ENCODE peak calls at places on chromosomes 6 and 20, in six cellular contexts. G, D, Y, X, C and B are unnamed samples. For H3K9me3, the result is how much of the 10 kb centered on the place peaks cover.

GRCh38 chr6:109397020-109397419 is 14.8 kb upstream of the CD164 start:
- DNase-seq in G (peak), D (no peak), Y (no peak), X (no peak), C (no peak), B (no peak)

GRCh38 chr20:22568872-22569344 is 15.5 kb downstream of the FOXA2 start:
- DNase-seq in G (no peak), D (no peak), Y (no peak), X (no peak), C (no peak), B (no peak)

GRCh38 chr20:36491901-36492617 is 49.3 kb upstream of the MYL9 start:
- DNase-seq in G (no peak), D (peak), Y (no peak), X (peak), C (no peak), B (peak)

GRCh38 chr6:56891754-56892153 is 63.2 kb upstream of the BEND6 start:
- DNase-seq in G (peak), D (no peak), Y (no peak), X (no peak), C (no peak), B (no peak)

GRCh38 chr6:5339757-5340156 is 78.4 kb downstream of the FARS2 start:
- DNase-seq in G (no peak), D (no peak), Y (no peak), X (no peak), C (no peak), B (no peak)

GRCh38 chr6:127762284-127762683 is 138.6 kb downstream of the THEMIS start:
- DNase-seq in G (no peak), D (no peak), Y (no peak), X (no peak), C (no peak), B (no peak)

GRCh38 chr6:31239854-31240253 is 32.0 kb downstream of the HLA-C start:
- DNase-seq in G (no peak), D (no peak), Y (no peak), X (no peak), C (no peak), B (no peak)

GRCh38 chr6:112253842-112254816 is at the start of gene LAMA4:
- DNase-seq in G (peak), D (no peak), Y (no peak), X (no peak), C (peak), B (no peak)

GRCh38 chr20:33992145-33992922 is 1.4 kb upstream of the RALY start:
- DNase-seq in G (peak), D (no peak), Y (no peak), X (no peak), C (no peak), B (no peak)

GRCh38 chr20:50038574-50038991 is 55.8 kb downstream of the SNAI1 start:
- DNase-seq in G (no peak), D (no peak), Y (no peak), X (no peak), C (no peak), B (no peak)

GRCh38 chr6:71324179-71324791 is 35.7 kb downstream of the OGFRL1 start:
- DNase-seq in G (no peak), D (no peak), Y (no peak), X (no peak), C (no peak), B (no peak)

GRCh38 chr6:133553652-133554051 is 312.5 kb downstream of the EYA4 start:
- DNase-seq in G (peak), D (peak), Y (peak), X (peak), C (peak), B (no peak)

GRCh38 chr6:6752129-6752528 is 163.6 kb downstream of the LY86 start:
- DNase-seq in G (peak), D (no peak), Y (no peak), X (no peak), C (no peak), B (no peak)

GRCh38 chr6:119566546-119567263 is 217.1 kb upstream of the MAN1A1 start:
- DNase-seq in G (no peak), D (no peak), Y (no peak), X (no peak), C (peak), B (no peak)

GRCh38 chr6:156599977-156600647 is 177.1 kb upstream of the ARID1B start:
- DNase-seq in G (no peak), D (no peak), Y (no peak), X (no peak), C (peak), B (no peak)

GRCh38 chr6:18746727-18747126 is 359.6 kb downstream of the RNF144B start:
- DNase-seq in G (no peak), D (no peak), Y (no peak), X (no peak), C (no peak), B (no peak)

GRCh38 chr20:7523288-7523687 is 417.0 kb downstream of the HAO1 start:
- DNase-seq in G (no peak), D (no peak), Y (no peak), X (no peak), C (no peak), B (no peak)

GRCh38 chr6:45148278-45148677 is 179.9 kb upstream of the RUNX2 start:
- DNase-seq in G (peak), D (no peak), Y (no peak), X (no peak), C (no peak), B (no peak)

GRCh38 chr20:3808141-3808479 is 12.0 kb downstream of the CDC25B start:
- DNase-seq in G (peak), D (no peak), Y (no peak), X (no peak), C (peak), B (no peak)

GRCh38 chr20:45685896-45686295 is 15.9 kb upstream of the WFDC11 start:
- DNase-seq in G (no peak), D (no peak), Y (peak), X (no peak), C (peak), B (no peak)

GRCh38 chr6:129281173-129281796 is 398.3 kb downstream of the LAMA2 start:
- DNase-seq in G (no peak), D (no peak), Y (no peak), X (no peak), C (no peak), B (no peak)

GRCh38 chr20:34143951-34144350 is 31.9 kb upstream of the EIF2S2 start:
- DNase-seq in G (peak), D (no peak), Y (no peak), X (no peak), C (no peak), B (no peak)

GRCh38 chr6:156407334-156407733 is 369.8 kb upstream of the ARID1B start:
- DNase-seq in G (no peak), D (no peak), Y (no peak), X (no peak), C (no peak), B (no peak)

GRCh38 chr6:41370488-41371111 is 35.2 kb downstream of the NCR2 start:
- DNase-seq in G (no peak), D (no peak), Y (no peak), X (no peak), C (no peak), B (no peak)

GRCh38 chr6:6243846-6244245 is 76.6 kb downstream of the F13A1 start:
- DNase-seq in G (no peak), D (no peak), Y (no peak), X (no peak), C (no peak), B (no peak)

GRCh38 chr20:2399390-2399789 is 18.7 kb downstream of the TGM6 start:
- DNase-seq in G (no peak), D (no peak), Y (no peak), X (no peak), C (no peak), B (no peak)

GRCh38 chr20:51378171-51378928 is 164.2 kb downstream of the NFATC2 start:
- DNase-seq in G (no peak), D (no peak), Y (peak), X (no peak), C (no peak), B (no peak)

GRCh38 chr20:38156280-38156679 is 8.8 kb downstream of the TGM2 start:
- DNase-seq in G (no peak), D (no peak), Y (no peak), X (no peak), C (no peak), B (no peak)

GRCh38 chr20:4014031-4014474 is 1.3 kb downstream of the RNF24 start:
- DNase-seq in G (peak), D (peak), Y (no peak), X (peak), C (peak), B (no peak)

GRCh38 chr20:11721411-11721810 is 196.3 kb upstream of the BTBD3 start:
- DNase-seq in G (no peak), D (no peak), Y (no peak), X (no peak), C (no peak), B (no peak)

GRCh38 chr20:17775600-17775999 is 75.8 kb downstream of the BANF2 start:
- DNase-seq in G (no peak), D (no peak), Y (no peak), X (no peak), C (no peak), B (no peak)

GRCh38 chr6:36840471-36841461 is 1.5 kb upstream of the CPNE5 start:
- DNase-seq in G (no peak), D (no peak), Y (no peak), X (no peak), C (peak), B (no peak)

GRCh38 chr6:21375206-21375605 is 218.3 kb upstream of the SOX4 start:
- DNase-seq in G (no peak), D (no peak), Y (no peak), X (no peak), C (no peak), B (no peak)

GRCh38 chr6:7138921-7139358 is 31.2 kb downstream of the RREB1 start:
- DNase-seq in G (no peak), D (peak), Y (no peak), X (no peak), C (no peak), B (peak)

GRCh38 chr6:47203266-47203967 is 106.3 kb downstream of the TNFRSF21 start:
- DNase-seq in G (peak), D (no peak), Y (no peak), X (peak), C (no peak), B (no peak)

GRCh38 chr20:3732327-3733118 is at the start of gene HSPA12B:
- DNase-seq in G (no peak), D (no peak), Y (no peak), X (no peak), C (no peak), B (no peak)

DNA sequence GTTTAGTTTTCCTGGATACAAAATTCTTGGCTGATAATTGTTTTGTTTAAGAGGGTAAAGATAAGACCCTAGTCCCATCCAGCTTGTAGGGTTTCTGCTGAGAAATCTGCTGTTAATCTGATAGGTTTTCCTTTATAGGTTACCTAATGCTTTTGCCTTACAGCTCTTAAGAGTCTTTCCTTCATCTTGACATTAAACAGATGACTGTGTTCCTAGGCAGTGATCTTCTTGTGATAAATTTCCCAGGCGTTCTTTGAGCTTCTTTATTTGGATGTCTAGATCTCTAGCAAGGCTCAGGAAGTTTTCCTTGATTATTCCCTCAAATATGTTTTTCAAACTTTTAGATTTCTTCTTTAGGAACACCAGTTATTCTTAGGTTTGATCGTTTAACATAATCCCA is 134.0 kb downstream of the MAP3K4 start:
- DNase-seq in G (no peak), D (no peak), Y (no peak), X (no peak), C (no peak), B (no peak)
- H3K9me3 ChIP-seq in G (under half), D (under half), Y (under half), X (under half), C (under half), B (under half)

DNA sequence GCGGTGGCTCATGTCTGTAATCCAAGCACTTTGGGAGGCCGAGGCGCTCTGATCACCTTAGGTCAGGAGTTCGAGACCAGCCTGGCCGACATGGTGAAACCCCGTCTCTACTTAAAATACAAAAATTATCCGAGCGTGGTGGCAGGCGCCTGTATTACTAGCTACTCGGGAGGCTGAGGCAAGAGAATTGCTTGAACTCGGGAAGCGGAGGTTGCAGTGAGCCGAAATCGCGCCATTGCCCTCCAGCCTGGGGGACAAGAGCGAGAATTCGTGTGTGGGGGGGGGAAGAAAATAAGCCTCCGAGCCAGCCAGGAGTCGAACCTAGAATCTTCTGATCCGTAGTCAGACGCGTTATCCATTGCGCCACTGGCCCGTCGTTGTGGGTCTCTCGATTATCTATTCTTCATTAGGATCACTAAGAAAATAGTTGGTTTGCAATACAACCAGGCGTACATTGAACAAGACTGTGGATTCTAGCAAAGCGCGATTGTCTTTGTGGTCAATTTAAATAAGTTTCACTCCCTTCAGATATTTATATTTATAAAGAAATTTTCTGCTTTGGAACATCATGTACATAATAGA is 33.9 kb upstream of the PRSS16 start:
- DNase-seq in G (peak), D (no peak), Y (no peak), X (no peak), C (no peak), B (no peak)
- H3K9me3 ChIP-seq in G (under half), D (under half), Y (under half), X (under half), C (under half), B (under half)

DNA sequence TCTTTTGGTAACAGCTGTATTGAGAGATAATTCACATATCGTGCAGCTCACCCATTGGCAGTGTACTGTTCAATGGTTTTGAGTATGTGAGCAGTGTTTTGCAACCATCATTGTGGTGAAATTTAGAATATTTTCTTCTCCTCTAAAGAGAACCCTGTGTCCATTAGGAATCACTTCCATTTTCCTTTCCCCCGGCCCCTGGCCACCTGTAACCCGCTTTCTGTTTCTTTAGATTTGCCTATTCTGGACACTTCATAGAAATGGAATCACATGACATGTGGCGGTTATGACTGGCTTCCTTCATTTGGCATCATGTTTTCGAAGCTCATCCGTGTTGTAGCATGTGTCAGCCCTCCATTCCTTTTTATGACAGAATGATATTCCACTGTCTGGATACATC is 65.1 kb downstream of the PHACTR3 start:
- DNase-seq in G (no peak), D (no peak), Y (no peak), X (no peak), C (no peak), B (no peak)
- H3K9me3 ChIP-seq in G (half or more), D (under half), Y (under half), X (under half), C (under half), B (under half)

DNA sequence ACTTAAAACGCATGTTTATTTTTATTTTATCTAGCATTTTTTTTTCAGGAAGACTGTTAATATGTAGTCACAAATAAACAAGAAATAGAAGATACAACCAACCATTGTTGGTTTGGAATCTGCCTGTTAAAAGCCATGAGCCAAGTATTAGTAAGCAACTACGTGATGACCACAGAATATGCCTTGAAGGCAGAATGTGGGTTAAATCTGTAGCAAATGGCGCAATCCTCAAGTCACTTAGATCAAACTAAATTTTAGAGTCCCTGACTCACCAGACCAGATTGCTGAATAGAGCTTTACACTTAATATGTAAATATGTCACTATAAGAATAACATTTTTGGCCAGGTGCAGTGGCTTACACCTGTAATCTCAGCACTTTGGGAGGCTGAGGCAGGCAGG is 800.1 kb upstream of the CITED2 start:
- DNase-seq in G (peak), D (no peak), Y (no peak), X (no peak), C (no peak), B (no peak)
- H3K9me3 ChIP-seq in G (under half), D (under half), Y (under half), X (under half), C (under half), B (under half)